ENCODE peak calls at places on chromosome 14, in ten cellular contexts. One of them, this sample, is unnamed.

GRCh38 chr14:76091036-76091435 is 60.7 kb upstream of the GPATCH2L start:
- DNase-seq in CD4-positive, alpha-beta memory T cell: no peak
- DNase-seq in body of pancreas: peak
- DNase-seq in cardiac muscle cell: peak
- DNase-seq in heart left ventricle: peak
- DNase-seq in cardiac fibroblast: peak
- DNase-seq in fibroblast of the aortic adventitia: peak
- DNase-seq in transverse colon: no peak
- DNase-seq in WERI-Rb-1: peak
- DNase-seq in left ventricle myocardium inferior: peak
- DNase-seq in this sample: no peak

GRCh38 chr14:94098359-94098758 is 12.2 kb upstream of the IFI27 start:
- DNase-seq in CD4-positive, alpha-beta memory T cell: no peak
- DNase-seq in body of pancreas: no peak
- DNase-seq in cardiac muscle cell: peak
- DNase-seq in heart left ventricle: no peak
- DNase-seq in cardiac fibroblast: peak
- DNase-seq in fibroblast of the aortic adventitia: peak
- DNase-seq in transverse colon: no peak
- DNase-seq in WERI-Rb-1: no peak
- DNase-seq in left ventricle myocardium inferior: no peak
- DNase-seq in this sample: no peak

GRCh38 chr14:31489680-31490079 is 1.8 kb upstream of the GPR33 start:
- DNase-seq in CD4-positive, alpha-beta memory T cell: no peak
- DNase-seq in body of pancreas: no peak
- DNase-seq in cardiac muscle cell: no peak
- DNase-seq in heart left ventricle: no peak
- DNase-seq in cardiac fibroblast: no peak
- DNase-seq in fibroblast of the aortic adventitia: no peak
- DNase-seq in transverse colon: no peak
- DNase-seq in WERI-Rb-1: no peak
- DNase-seq in left ventricle myocardium inferior: no peak
- DNase-seq in this sample: no peak

GRCh38 chr14:99687284-99688209 is 3.4 kb downstream of the CYP46A1 start:
- DNase-seq in CD4-positive, alpha-beta memory T cell: peak
- DNase-seq in body of pancreas: no peak
- DNase-seq in cardiac muscle cell: no peak
- DNase-seq in heart left ventricle: no peak
- DNase-seq in cardiac fibroblast: no peak
- DNase-seq in fibroblast of the aortic adventitia: no peak
- DNase-seq in transverse colon: no peak
- DNase-seq in WERI-Rb-1: peak
- DNase-seq in left ventricle myocardium inferior: no peak
- DNase-seq in this sample: no peak

GRCh38 chr14:37585971-37586759 is 8.9 kb downstream of the FOXA1 start:
- DNase-seq in CD4-positive, alpha-beta memory T cell: no peak
- DNase-seq in body of pancreas: no peak
- DNase-seq in cardiac muscle cell: no peak
- DNase-seq in heart left ventricle: no peak
- DNase-seq in cardiac fibroblast: no peak
- DNase-seq in fibroblast of the aortic adventitia: no peak
- DNase-seq in transverse colon: no peak
- DNase-seq in WERI-Rb-1: no peak
- DNase-seq in left ventricle myocardium inferior: no peak
- DNase-seq in this sample: no peak

GRCh38 chr14:20697273-20698017 is 8.9 kb downstream of the ANG start:
- DNase-seq in CD4-positive, alpha-beta memory T cell: peak
- DNase-seq in body of pancreas: peak
- DNase-seq in cardiac muscle cell: peak
- DNase-seq in heart left ventricle: no peak
- DNase-seq in cardiac fibroblast: peak
- DNase-seq in fibroblast of the aortic adventitia: peak
- DNase-seq in transverse colon: peak
- DNase-seq in WERI-Rb-1: peak
- DNase-seq in left ventricle myocardium inferior: peak
- DNase-seq in this sample: peak

GRCh38 chr14:44463386-44464004 is 43.6 kb downstream of the FSCB start:
- DNase-seq in CD4-positive, alpha-beta memory T cell: no peak
- DNase-seq in body of pancreas: no peak
- DNase-seq in cardiac muscle cell: peak
- DNase-seq in heart left ventricle: no peak
- DNase-seq in cardiac fibroblast: peak
- DNase-seq in fibroblast of the aortic adventitia: no peak
- DNase-seq in transverse colon: no peak
- DNase-seq in WERI-Rb-1: no peak
- DNase-seq in left ventricle myocardium inferior: no peak
- DNase-seq in this sample: no peak

GRCh38 chr14:93320489-93320888 is 12.3 kb downstream of the BTBD7 start:
- DNase-seq in CD4-positive, alpha-beta memory T cell: no peak
- DNase-seq in body of pancreas: no peak
- DNase-seq in cardiac muscle cell: peak
- DNase-seq in heart left ventricle: no peak
- DNase-seq in cardiac fibroblast: no peak
- DNase-seq in fibroblast of the aortic adventitia: peak
- DNase-seq in transverse colon: no peak
- DNase-seq in WERI-Rb-1: no peak
- DNase-seq in left ventricle myocardium inferior: no peak
- DNase-seq in this sample: no peak

DNA sequence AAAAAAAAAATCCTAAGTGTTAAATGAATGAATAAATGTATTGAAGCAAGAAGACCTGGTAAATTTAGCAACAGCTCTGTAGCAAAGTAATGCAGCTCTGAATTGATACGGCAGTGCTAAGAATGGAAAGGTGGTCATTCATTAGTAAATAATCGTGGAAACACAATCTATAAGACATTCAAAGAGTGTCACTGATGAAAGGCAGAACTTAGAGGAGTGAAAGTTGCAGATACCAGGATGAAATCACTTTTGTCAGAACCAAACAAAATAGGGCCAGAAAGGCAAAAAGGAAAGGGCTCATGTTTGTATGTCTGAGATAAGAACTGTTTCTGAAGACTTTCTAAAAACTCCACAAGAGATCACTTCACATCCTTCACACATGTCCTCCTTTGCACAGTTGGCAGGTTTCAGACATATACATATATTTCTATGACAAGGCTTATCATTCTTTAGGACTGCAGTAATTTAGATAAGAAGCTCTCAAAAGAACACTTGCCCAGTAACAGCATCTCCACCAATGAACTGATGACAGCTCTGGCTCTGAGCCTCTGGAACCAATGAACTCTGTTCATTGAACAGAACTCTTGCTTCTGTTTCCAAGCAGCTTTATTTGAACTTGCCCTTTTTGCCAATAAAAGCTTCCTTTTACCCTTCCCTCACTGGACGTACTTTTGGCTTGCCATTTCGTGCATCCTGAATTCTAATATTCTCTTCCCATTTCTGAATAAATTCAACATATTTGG is 4.2 kb upstream of the LRR1 start:
- DNase-seq in CD4-positive, alpha-beta memory T cell: no peak
- DNase-seq in body of pancreas: no peak
- DNase-seq in cardiac muscle cell: peak
- DNase-seq in heart left ventricle: no peak
- DNase-seq in cardiac fibroblast: peak
- DNase-seq in fibroblast of the aortic adventitia: peak
- DNase-seq in transverse colon: peak
- DNase-seq in WERI-Rb-1: no peak
- DNase-seq in left ventricle myocardium inferior: no peak
- DNase-seq in this sample: peak
- H3K4me3 ChIP-seq in CD4-positive, alpha-beta memory T cell: no peak
- H3K4me3 ChIP-seq in body of pancreas: no peak
- H3K4me3 ChIP-seq in cardiac muscle cell: no peak
- H3K4me3 ChIP-seq in heart left ventricle: no peak
- H3K4me3 ChIP-seq in cardiac fibroblast: no peak
- H3K4me3 ChIP-seq in fibroblast of the aortic adventitia: no peak
- H3K4me3 ChIP-seq in transverse colon: no peak
- H3K4me3 ChIP-seq in WERI-Rb-1: no peak
- H3K4me3 ChIP-seq in left ventricle myocardium inferior: no peak
- H3K4me3 ChIP-seq in this sample: no peak

DNA sequence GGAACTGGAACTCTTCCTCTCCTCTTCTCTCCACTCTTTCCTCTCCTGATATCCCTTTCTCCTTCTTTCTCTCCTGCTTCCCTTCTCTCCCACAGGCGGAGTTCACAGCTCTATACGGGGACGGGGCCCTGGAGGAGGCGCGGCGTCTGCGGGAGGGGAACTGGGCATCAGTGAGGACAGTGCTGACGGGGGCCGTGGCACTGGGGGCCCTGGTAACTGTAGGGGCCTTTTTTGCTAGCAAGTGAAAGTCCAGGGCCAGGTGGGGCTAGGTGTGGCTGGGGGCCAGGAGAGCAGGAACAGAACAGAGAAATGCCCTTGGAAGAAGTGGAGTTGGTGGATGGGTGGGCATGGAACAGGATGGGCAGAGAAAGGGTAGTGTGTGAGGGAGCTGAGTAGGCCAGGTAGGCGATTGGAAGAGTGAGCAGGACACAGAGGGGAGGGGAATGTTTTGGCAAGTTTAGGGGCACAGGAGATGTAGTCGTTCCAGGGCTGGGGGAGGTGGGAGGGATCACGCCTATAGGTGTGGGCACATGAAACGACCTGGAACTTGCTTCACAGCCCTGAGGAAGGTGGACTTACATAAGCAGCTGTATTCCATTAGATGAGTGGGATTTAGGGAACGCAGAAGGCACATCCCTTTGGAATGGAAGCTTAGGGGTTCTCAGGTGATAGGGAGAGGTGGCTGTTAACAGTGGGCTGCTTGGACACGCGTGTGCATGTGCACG is 2.2 kb downstream of the BCL2L2 start:
- DNase-seq in CD4-positive, alpha-beta memory T cell: no peak
- DNase-seq in body of pancreas: no peak
- DNase-seq in cardiac muscle cell: no peak
- DNase-seq in heart left ventricle: no peak
- DNase-seq in cardiac fibroblast: no peak
- DNase-seq in fibroblast of the aortic adventitia: no peak
- DNase-seq in transverse colon: no peak
- DNase-seq in WERI-Rb-1: no peak
- DNase-seq in left ventricle myocardium inferior: no peak
- DNase-seq in this sample: no peak
- H3K4me3 ChIP-seq in CD4-positive, alpha-beta memory T cell: no peak
- H3K4me3 ChIP-seq in body of pancreas: no peak
- H3K4me3 ChIP-seq in cardiac muscle cell: no peak
- H3K4me3 ChIP-seq in heart left ventricle: no peak
- H3K4me3 ChIP-seq in cardiac fibroblast: peak
- H3K4me3 ChIP-seq in fibroblast of the aortic adventitia: peak
- H3K4me3 ChIP-seq in transverse colon: no peak
- H3K4me3 ChIP-seq in WERI-Rb-1: no peak
- H3K4me3 ChIP-seq in left ventricle myocardium inferior: no peak
- H3K4me3 ChIP-seq in this sample: no peak

DNA sequence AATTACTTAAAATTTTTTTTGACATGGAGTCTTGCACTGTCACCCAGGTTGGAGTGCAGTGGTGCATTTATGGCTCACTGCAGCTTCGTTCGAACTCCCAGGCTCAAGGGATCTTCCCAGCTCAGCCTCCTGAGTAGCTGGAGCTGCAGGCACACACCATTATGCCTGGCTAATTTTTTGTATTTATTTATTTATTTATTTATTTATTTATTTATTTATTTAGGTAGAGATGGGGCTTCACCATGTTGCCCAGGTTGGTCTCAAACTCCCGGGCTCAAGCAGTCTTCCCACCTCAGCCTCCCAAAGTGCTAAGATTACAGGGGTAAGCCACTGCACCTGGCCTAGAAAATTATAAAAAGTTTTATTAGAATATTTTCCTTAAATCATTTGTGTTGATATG is 73.6 kb downstream of the DACT1 start:
- DNase-seq in CD4-positive, alpha-beta memory T cell: no peak
- DNase-seq in body of pancreas: no peak
- DNase-seq in cardiac muscle cell: no peak
- DNase-seq in heart left ventricle: no peak
- DNase-seq in cardiac fibroblast: no peak
- DNase-seq in fibroblast of the aortic adventitia: no peak
- DNase-seq in transverse colon: no peak
- DNase-seq in WERI-Rb-1: no peak
- DNase-seq in left ventricle myocardium inferior: no peak
- DNase-seq in this sample: no peak
- H3K4me3 ChIP-seq in CD4-positive, alpha-beta memory T cell: no peak
- H3K4me3 ChIP-seq in body of pancreas: no peak
- H3K4me3 ChIP-seq in cardiac muscle cell: no peak
- H3K4me3 ChIP-seq in heart left ventricle: no peak
- H3K4me3 ChIP-seq in cardiac fibroblast: no peak
- H3K4me3 ChIP-seq in fibroblast of the aortic adventitia: no peak
- H3K4me3 ChIP-seq in transverse colon: no peak
- H3K4me3 ChIP-seq in WERI-Rb-1: no peak
- H3K4me3 ChIP-seq in left ventricle myocardium inferior: no peak
- H3K4me3 ChIP-seq in this sample: no peak

GRCh38 chr14:69941768-69942742 is 62.8 kb downstream of the SMOC1 start:
- DNase-seq in CD4-positive, alpha-beta memory T cell: no peak
- DNase-seq in body of pancreas: no peak
- DNase-seq in cardiac muscle cell: no peak
- DNase-seq in heart left ventricle: no peak
- DNase-seq in cardiac fibroblast: no peak
- DNase-seq in fibroblast of the aortic adventitia: no peak
- DNase-seq in transverse colon: no peak
- DNase-seq in WERI-Rb-1: no peak
- DNase-seq in left ventricle myocardium inferior: no peak
- DNase-seq in this sample: no peak

GRCh38 chr14:69943084-69943797 is 64.0 kb downstream of the SMOC1 start:
- DNase-seq in CD4-positive, alpha-beta memory T cell: no peak
- DNase-seq in body of pancreas: peak
- DNase-seq in cardiac muscle cell: no peak
- DNase-seq in heart left ventricle: no peak
- DNase-seq in cardiac fibroblast: no peak
- DNase-seq in fibroblast of the aortic adventitia: no peak
- DNase-seq in transverse colon: no peak
- DNase-seq in WERI-Rb-1: no peak
- DNase-seq in left ventricle myocardium inferior: no peak
- DNase-seq in this sample: no peak

GRCh38 chr14:69945347-69945746 is 66.1 kb downstream of the SMOC1 start:
- DNase-seq in CD4-positive, alpha-beta memory T cell: no peak
- DNase-seq in body of pancreas: no peak
- DNase-seq in cardiac muscle cell: no peak
- DNase-seq in heart left ventricle: no peak
- DNase-seq in cardiac fibroblast: no peak
- DNase-seq in fibroblast of the aortic adventitia: no peak
- DNase-seq in transverse colon: no peak
- DNase-seq in WERI-Rb-1: no peak
- DNase-seq in left ventricle myocardium inferior: no peak
- DNase-seq in this sample: no peak

GRCh38 chr14:69948311-69948710 is 69.1 kb downstream of the SMOC1 start:
- DNase-seq in CD4-positive, alpha-beta memory T cell: no peak
- DNase-seq in body of pancreas: no peak
- DNase-seq in cardiac muscle cell: no peak
- DNase-seq in heart left ventricle: no peak
- DNase-seq in cardiac fibroblast: no peak
- DNase-seq in fibroblast of the aortic adventitia: no peak
- DNase-seq in transverse colon: no peak
- DNase-seq in WERI-Rb-1: no peak
- DNase-seq in left ventricle myocardium inferior: no peak
- DNase-seq in this sample: no peak

DNA sequence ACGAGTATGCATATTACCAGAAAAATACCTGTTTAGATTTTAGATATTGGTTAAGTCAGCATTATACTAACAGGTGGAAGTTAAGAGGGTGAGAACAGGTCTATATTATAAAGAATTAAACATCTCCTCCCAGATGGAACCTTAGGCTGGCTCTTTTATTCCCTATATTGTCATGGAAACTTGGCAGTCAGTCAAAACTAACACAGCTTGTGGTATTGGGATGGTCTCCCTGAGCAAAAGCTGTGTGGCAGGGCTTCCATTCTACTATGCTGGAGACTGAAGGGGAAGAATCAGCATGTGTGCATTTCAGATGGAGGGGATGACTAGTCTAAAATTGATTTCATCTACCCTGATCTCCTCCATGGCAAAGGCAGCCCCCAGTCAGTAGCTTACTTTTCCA is 66.7 kb downstream of the SMOC1 start:
- DNase-seq in CD4-positive, alpha-beta memory T cell: no peak
- DNase-seq in body of pancreas: no peak
- DNase-seq in cardiac muscle cell: peak
- DNase-seq in heart left ventricle: no peak
- DNase-seq in cardiac fibroblast: no peak
- DNase-seq in fibroblast of the aortic adventitia: no peak
- DNase-seq in transverse colon: no peak
- DNase-seq in WERI-Rb-1: no peak
- DNase-seq in left ventricle myocardium inferior: no peak
- DNase-seq in this sample: no peak
- H3K4me3 ChIP-seq in CD4-positive, alpha-beta memory T cell: no peak
- H3K4me3 ChIP-seq in body of pancreas: no peak
- H3K4me3 ChIP-seq in cardiac muscle cell: no peak
- H3K4me3 ChIP-seq in heart left ventricle: no peak
- H3K4me3 ChIP-seq in cardiac fibroblast: no peak
- H3K4me3 ChIP-seq in fibroblast of the aortic adventitia: no peak
- H3K4me3 ChIP-seq in transverse colon: no peak
- H3K4me3 ChIP-seq in WERI-Rb-1: no peak
- H3K4me3 ChIP-seq in left ventricle myocardium inferior: no peak
- H3K4me3 ChIP-seq in this sample: no peak